ENCODE peak calls at places on chromosome 11, in seven cellular contexts. V is RCC 7860; O is T follicular helper cell; I is SK-N-DZ; L is HFF-Myc; W is mammary epithelial cell; Y is activated CD4-positive, alpha-beta T cell treated with anti-CD3 and anti-CD28 coated beads, Interleukin-2, amount 10 ng/mL, durations not matched to agents 7 days and 5 days. G is an unnamed sample.
A peak's percentile ranks its signal among the peaks of the same experiment; 100 is the strongest.

GRCh38 chr11:107830915-107831540 is 27.6 kb downstream of the SLC35F2 start:
- DNase-seq in V (no peak), O (no peak), I (no peak), L (no peak), W (peak; percentile 54), Y (no peak), G (peak; percentile 69)

GRCh38 chr11:18836415-18836814 is 44.8 kb upstream of the PTPN5 start:
- DNase-seq in V (no peak), O (no peak), I (no peak), L (no peak), W (no peak), Y (no peak), G (peak; percentile 22)

GRCh38 chr11:103325686-103326069 is 216.5 kb downstream of the DYNC2H1 start:
- DNase-seq in V (no peak), O (no peak), I (no peak), L (no peak), W (no peak), Y (no peak), G (no peak)

GRCh38 chr11:65575568-65576231 is at the start of gene EHBP1L1:
- DNase-seq in V (peak; percentile 55), O (peak; percentile 75), I (no peak), L (no peak), W (peak; percentile 46), Y (peak; percentile 77), G (peak; percentile 64)

GRCh38 chr11:20913113-20913512 is 243.7 kb downstream of the NELL1 start:
- DNase-seq in V (no peak), O (no peak), I (no peak), L (no peak), W (no peak), Y (no peak), G (no peak)

GRCh38 chr11:79040348-79040747 is 400.5 kb downstream of the TENM4 start:
- DNase-seq in V (no peak), O (no peak), I (no peak), L (no peak), W (no peak), Y (no peak), G (no peak)

GRCh38 chr11:100961633-100962032 is 168.0 kb downstream of the PGR start:
- DNase-seq in V (no peak), O (no peak), I (no peak), L (no peak), W (peak; percentile 19), Y (no peak), G (peak; percentile 22)

GRCh38 chr11:70727021-70727420 is 328.7 kb downstream of the CTTN start:
- DNase-seq in V (no peak), O (no peak), I (no peak), L (no peak), W (no peak), Y (no peak), G (no peak)

GRCh38 chr11:134510171-134510570 is 98.1 kb upstream of the B3GAT1 start:
- DNase-seq in V (no peak), O (no peak), I (no peak), L (no peak), W (no peak), Y (no peak), G (no peak)

GRCh38 chr11:133040289-133040893 is 491.9 kb downstream of the OPCML start:
- DNase-seq in V (no peak), O (no peak), I (no peak), L (no peak), W (peak; percentile 40), Y (no peak), G (peak; percentile 87)

GRCh38 chr11:32056445-32056844 is 34.4 kb upstream of the RCN1 start:
- DNase-seq in V (no peak), O (no peak), I (no peak), L (peak; percentile 22), W (peak; percentile 57), Y (no peak), G (no peak)

GRCh38 chr11:9605742-9606141 is 32.3 kb downstream of the WEE1 start:
- DNase-seq in V (no peak), O (no peak), I (no peak), L (no peak), W (no peak), Y (no peak), G (no peak)

GRCh38 chr11:122633219-122633829 is 22.2 kb upstream of the UBASH3B start:
- DNase-seq in V (peak; percentile 62), O (no peak), I (peak; percentile 18), L (no peak), W (peak; percentile 49), Y (no peak), G (peak; percentile 66)

GRCh38 chr11:9251306-9251705 is 13.8 kb downstream of the DENND5A start:
- DNase-seq in V (no peak), O (no peak), I (no peak), L (no peak), W (peak; percentile 31), Y (no peak), G (no peak)

GRCh38 chr11:1285876-1286275 is 23.6 kb downstream of the TOLLIP start:
- DNase-seq in V (no peak), O (no peak), I (no peak), L (no peak), W (no peak), Y (no peak), G (no peak)

GRCh38 chr11:12110714-12111481 is 508 bp downstream of the MICAL2 start:
- DNase-seq in V (no peak), O (no peak), I (peak; percentile 18), L (no peak), W (peak; percentile 37), Y (peak; percentile 39), G (peak; percentile 43)

GRCh38 chr11:123475478-123475877 is 45.4 kb downstream of the GRAMD1B start:
- DNase-seq in V (no peak), O (no peak), I (peak; percentile 5), L (no peak), W (no peak), Y (no peak), G (peak; percentile 35)

GRCh38 chr11:65445604-65446445 is 23.2 kb downstream of the NEAT1 start:
- DNase-seq in V (peak; percentile 9), O (no peak), I (peak; percentile 32), L (no peak), W (no peak), Y (no peak), G (no peak)

GRCh38 chr11:62496676-62497075 is 49.9 kb downstream of the AHNAK start:
- DNase-seq in V (no peak), O (no peak), I (no peak), L (no peak), W (no peak), Y (no peak), G (no peak)

GRCh38 chr11:59706518-59707285 is 6.9 kb downstream of the OR10V1 start:
- DNase-seq in V (peak; percentile 91), O (no peak), I (no peak), L (peak; percentile 67), W (peak; percentile 94), Y (no peak), G (peak; percentile 95)

GRCh38 chr11:73268671-73269271 is 3.4 kb upstream of the P2RY6 start:
- DNase-seq in V (no peak), O (no peak), I (no peak), L (no peak), W (no peak), Y (no peak), G (no peak)

GRCh38 chr11:65493367-65494176 is 5.3 kb upstream of the MALAT1 start:
- DNase-seq in V (peak; percentile 90), O (no peak), I (no peak), L (no peak), W (peak; percentile 99), Y (no peak), G (peak; percentile 97)

GRCh38 chr11:32290783-32291182 is 144.6 kb downstream of the WT1 start:
- DNase-seq in V (no peak), O (no peak), I (no peak), L (no peak), W (peak; percentile 33), Y (no peak), G (no peak)

GRCh38 chr11:21771097-21771496 is 421.8 kb upstream of the ANO5 start:
- DNase-seq in V (no peak), O (no peak), I (no peak), L (no peak), W (no peak), Y (no peak), G (peak; percentile 56)